ENCODE peak calls at places on chromosomes 13 and 19, in seven cellular contexts. B, T, I, X, W, N and J are unnamed samples.

GRCh38 chr13:60155978-60156377 is 7.8 kb downstream of the DIAPH3 start:
- DNase-seq in B (no peak), T (no peak), I (no peak), X (peak), W (no peak), N (peak), J (no peak)

GRCh38 chr13:60112771-60113170 is 51.0 kb downstream of the DIAPH3 start:
- DNase-seq in B (no peak), T (no peak), I (no peak), X (peak), W (peak), N (peak), J (no peak)

GRCh38 chr19:6821639-6822310 is 49.3 kb downstream of the VAV1 start:
- DNase-seq in B (no peak), T (peak), I (no peak), X (no peak), W (no peak), N (no peak), J (no peak)

GRCh38 chr13:72763411-72763810 is 18.3 kb downstream of the DIS3 start:
- DNase-seq in B (no peak), T (no peak), I (no peak), X (no peak), W (peak), N (peak), J (no peak)

GRCh38 chr19:392375-392970 is 16.5 kb downstream of the C2CD4C start:
- DNase-seq in B (no peak), T (peak), I (no peak), X (no peak), W (no peak), N (no peak), J (no peak)

GRCh38 chr19:21147540-21147939 is 5.7 kb downstream of the ZNF431 start:
- DNase-seq in B (no peak), T (no peak), I (no peak), X (no peak), W (no peak), N (no peak), J (no peak)

GRCh38 chr13:50365683-50366391 is 350.6 kb downstream of the KCNRG start:
- DNase-seq in B (no peak), T (no peak), I (no peak), X (no peak), W (no peak), N (no peak), J (peak)

GRCh38 chr13:53336441-53337160 is 308.0 kb downstream of the OLFM4 start:
- DNase-seq in B (no peak), T (no peak), I (no peak), X (no peak), W (no peak), N (no peak), J (no peak)

GRCh38 chr19:50670102-50670380 is 20.8 kb downstream of the C19orf81 start:
- DNase-seq in B (no peak), T (no peak), I (no peak), X (no peak), W (no peak), N (no peak), J (no peak)

GRCh38 chr13:111043575-111043982 is 71.5 kb upstream of the ARHGEF7 start:
- DNase-seq in B (peak), T (no peak), I (peak), X (no peak), W (peak), N (no peak), J (no peak)

GRCh38 chr19:7927605-7928333 is 1.8 kb upstream of the CTXN1 start:
- DNase-seq in B (no peak), T (peak), I (no peak), X (no peak), W (no peak), N (no peak), J (no peak)

GRCh38 chr13:100129605-100130004 is 40.7 kb downstream of the PCCA start:
- DNase-seq in B (no peak), T (no peak), I (no peak), X (no peak), W (peak), N (no peak), J (no peak)

GRCh38 chr19:10260141-10260584 is 8.1 kb downstream of the MRPL4 start:
- DNase-seq in B (no peak), T (no peak), I (no peak), X (no peak), W (no peak), N (no peak), J (peak)

GRCh38 chr13:44416297-44416696 is 42.7 kb downstream of the SERP2 start:
- DNase-seq in B (no peak), T (no peak), I (no peak), X (no peak), W (no peak), N (no peak), J (no peak)

GRCh38 chr13:50162001-50162400 is 146.8 kb downstream of the KCNRG start:
- DNase-seq in B (no peak), T (no peak), I (no peak), X (peak), W (no peak), N (peak), J (no peak)

GRCh38 chr13:109344552-109345157 is 441.7 kb downstream of the IRS2 start:
- DNase-seq in B (no peak), T (no peak), I (no peak), X (peak), W (peak), N (peak), J (peak)

GRCh38 chr13:50292082-50292481 is 276.8 kb downstream of the KCNRG start:
- DNase-seq in B (no peak), T (no peak), I (no peak), X (no peak), W (no peak), N (no peak), J (no peak)

GRCh38 chr19:38394488-38394887 is 6.0 kb downstream of the SPRED3 start:
- DNase-seq in B (no peak), T (no peak), I (no peak), X (no peak), W (no peak), N (no peak), J (no peak)

GRCh38 chr19:55041627-55042343 is 3.7 kb upstream of the GP6 start:
- DNase-seq in B (no peak), T (peak), I (no peak), X (no peak), W (no peak), N (no peak), J (no peak)

GRCh38 chr19:32828643-32829344 is 40.8 kb downstream of the SLC7A9 start:
- DNase-seq in B (no peak), T (peak), I (no peak), X (no peak), W (no peak), N (no peak), J (no peak)

GRCh38 chr13:41588899-41589298 is 131.5 kb downstream of the RGCC start:
- DNase-seq in B (no peak), T (no peak), I (no peak), X (peak), W (peak), N (peak), J (peak)

GRCh38 chr19:55471266-55471665 is 5.2 kb upstream of the ZNF628 start:
- DNase-seq in B (no peak), T (no peak), I (no peak), X (no peak), W (no peak), N (no peak), J (no peak)

GRCh38 chr13:98103531-98103930 is 39.4 kb upstream of the FARP1 start:
- DNase-seq in B (no peak), T (no peak), I (no peak), X (no peak), W (no peak), N (no peak), J (no peak)

GRCh38 chr19:10112037-10112751 is 701 bp downstream of the P2RY11 start:
- DNase-seq in B (no peak), T (no peak), I (no peak), X (no peak), W (peak), N (no peak), J (peak)

GRCh38 chr13:107104631-107105030 is 536.7 kb upstream of the ARGLU1 start:
- DNase-seq in B (no peak), T (no peak), I (no peak), X (peak), W (no peak), N (no peak), J (no peak)

DNA sequence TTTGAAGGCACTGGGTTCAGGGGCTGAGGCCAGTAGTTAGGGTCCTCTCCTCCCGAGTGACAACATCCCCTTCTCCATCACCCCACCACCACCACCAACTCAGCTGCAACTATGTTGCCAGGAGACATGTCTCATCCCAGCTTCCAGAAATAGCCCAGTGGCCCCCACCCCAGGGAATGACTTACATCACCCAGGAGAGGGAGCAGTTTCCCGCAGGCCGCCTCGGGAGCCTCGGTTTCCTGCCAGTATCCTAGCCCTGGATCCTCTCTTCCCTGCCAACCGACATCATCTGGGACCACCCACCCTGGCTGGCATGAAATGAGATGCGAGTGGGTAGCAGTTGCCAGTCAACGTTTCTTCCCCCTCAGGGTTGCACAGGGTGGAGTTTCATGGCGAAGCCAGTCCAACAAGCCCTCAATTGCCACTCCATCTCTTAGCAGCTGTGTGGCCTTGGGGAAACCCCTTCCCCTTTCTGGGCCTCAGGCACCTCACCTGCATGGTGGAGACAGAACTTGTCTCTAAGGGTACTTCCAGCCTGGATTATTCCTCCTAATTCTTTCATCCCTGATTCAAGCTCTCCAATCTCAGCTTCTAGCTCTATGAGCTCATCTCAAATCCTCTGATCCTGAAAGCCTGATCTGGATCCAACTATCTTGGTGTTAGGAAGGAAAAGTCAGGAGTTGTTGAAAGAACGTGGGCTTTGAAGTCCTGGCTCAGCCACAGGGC is 3.9 kb upstream of the GSK3A start:
- DNase-seq in B (peak), T (no peak), I (peak), X (peak), W (peak), N (peak), J (peak)
- TF ChIP-seq CTCF in B (no peak), T (peak), I (peak), X (peak), W (peak), N (peak), J (peak)

DNA sequence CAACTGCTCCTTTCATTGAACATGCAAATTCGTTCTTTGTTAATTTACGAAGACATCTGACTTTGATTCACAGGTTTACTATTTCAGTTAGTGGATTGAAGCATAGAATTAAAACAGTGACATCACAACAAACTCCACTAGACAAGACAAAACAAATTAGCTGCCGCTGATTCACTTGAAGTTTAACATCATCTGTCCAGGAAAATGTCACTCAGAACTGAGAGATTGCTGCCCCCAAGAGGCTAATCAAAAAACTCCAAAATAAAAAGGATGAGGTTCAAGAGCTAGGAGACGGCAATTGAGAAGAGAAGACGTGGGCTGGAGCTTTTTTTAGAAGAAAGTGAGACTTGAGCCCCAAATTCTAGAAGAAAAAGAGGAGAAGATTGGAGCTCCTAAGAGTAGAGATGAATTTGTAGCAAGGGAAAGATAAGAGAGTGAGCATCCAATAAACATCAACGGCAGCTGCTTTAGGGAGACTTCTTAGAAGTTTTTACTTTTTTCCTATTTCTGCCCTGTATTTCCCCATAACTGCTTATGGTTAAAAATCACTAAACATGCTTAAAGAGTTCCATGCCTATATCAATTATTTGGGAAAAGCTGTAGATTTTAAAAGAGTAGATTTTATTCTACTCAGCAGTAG is 40.8 kb upstream of the TPP2 start:
- DNase-seq in B (no peak), T (no peak), I (no peak), X (peak), W (peak), N (peak), J (peak)
- TF ChIP-seq CTCF in B (no peak), T (peak), I (peak), X (peak), W (peak), N (peak), J (peak)

GRCh38 chr13:112712451-112712881 is 22.6 kb downstream of the ATP11A start:
- DNase-seq in B (no peak), T (no peak), I (peak), X (no peak), W (no peak), N (no peak), J (no peak)

GRCh38 chr13:112708560-112709240 is 18.9 kb downstream of the ATP11A start:
- DNase-seq in B (no peak), T (no peak), I (peak), X (no peak), W (no peak), N (no peak), J (no peak)

GRCh38 chr13:112709825-112710783 is 20.3 kb downstream of the ATP11A start:
- DNase-seq in B (no peak), T (no peak), I (peak), X (peak), W (no peak), N (no peak), J (no peak)

GRCh38 chr13:112711528-112712265 is 21.9 kb downstream of the ATP11A start:
- DNase-seq in B (peak), T (no peak), I (peak), X (peak), W (peak), N (peak), J (peak)

GRCh38 chr13:112710855-112711527 is 21.2 kb downstream of the ATP11A start:
- DNase-seq in B (no peak), T (no peak), I (peak), X (no peak), W (no peak), N (no peak), J (no peak)
- TF ChIP-seq CTCF in B (no peak), T (no peak), I (no peak), X (no peak), W (no peak), N (no peak), J (no peak)

GRCh38 chr13:33109801-33110200 is 93.6 kb downstream of the KL start:
- DNase-seq in B (no peak), T (no peak), I (no peak), X (no peak), W (no peak), N (no peak), J (no peak)
- TF ChIP-seq CTCF in B (no peak), T (peak), I (no peak), X (peak), W (peak), N (no peak), J (no peak)